ENCODE peak calls at places on chromosomes 11 and 22, in four cellular contexts. V is ovary, P is body of pancreas, S is heart left ventricle. U is an unnamed sample.
A peak's percentile ranks its signal among the peaks of the same experiment; 100 is the strongest.

GRCh38 chr11:2892215-2893020 is 6.8 kb upstream of the CDKN1C start:
- DNase-seq in S (peak; percentile 66), V (peak; percentile 70), P (no peak), U (peak; percentile 83)

GRCh38 chr22:48147831-48148230 is 1385.4 kb downstream of the TBC1D22A start:
- DNase-seq in S (no peak), P (no peak), V (no peak), U (no peak)

GRCh38 chr11:16809901-16810668 is 71.6 kb downstream of the C11orf58 start:
- DNase-seq in V (no peak), S (peak; percentile 82), P (peak; percentile 61), U (peak; percentile 75)

GRCh38 chr22:20781272-20781990 is 7.5 kb downstream of the SERPIND1 start:
- DNase-seq in V (no peak), S (no peak), P (no peak), U (no peak)

GRCh38 chr22:35330258-35330861 is 30.7 kb downstream of the TOM1 start:
- DNase-seq in S (peak; percentile 94), V (peak; percentile 87), P (peak; percentile 64), U (peak; percentile 98)

GRCh38 chr11:121762820-121763219 is 310.1 kb upstream of the SORL1-AS1 start:
- DNase-seq in P (peak; percentile 15), S (peak; percentile 37), V (peak; percentile 39), U (no peak)

GRCh38 chr11:106186630-106187029 is 109.2 kb downstream of the AASDHPPT start:
- DNase-seq in P (no peak), S (no peak), V (no peak), U (no peak)

GRCh38 chr22:45997775-45998637 is 21.0 kb upstream of the WNT7B start:
- DNase-seq in V (no peak), P (no peak), S (peak; percentile 37), U (peak; percentile 66)

GRCh38 chr22:43381693-43382092 is 30.1 kb upstream of the MPPED1 start:
- DNase-seq in P (no peak), S (no peak), V (no peak), U (peak; percentile 3)

GRCh38 chr11:115996808-115997188 is 492.6 kb upstream of the CADM1 start:
- DNase-seq in S (no peak), V (no peak), P (no peak), U (no peak)

GRCh38 chr11:6124245-6124644 is 16.8 kb downstream of the OR56B4 start:
- DNase-seq in V (no peak), S (no peak), P (no peak), U (no peak)

GRCh38 chr11:34318111-34319037 is 39.4 kb downstream of the ABTB2 start:
- DNase-seq in P (peak; percentile 20), V (no peak), S (no peak), U (no peak)

GRCh38 chr11:124446926-124447325 is 1.4 kb upstream of the OR8B8 start:
- DNase-seq in S (no peak), P (no peak), V (no peak), U (no peak)

GRCh38 chr22:33512961-33513360 is 407.3 kb downstream of the LARGE1 start:
- DNase-seq in P (no peak), S (no peak), V (no peak), U (no peak)

GRCh38 chr11:1717745-1718144 is 20.8 kb downstream of the KRTAP5-6 start:
- DNase-seq in P (no peak), S (peak; percentile 71), V (no peak), U (no peak)

GRCh38 chr11:120235024-120235628 is 4.8 kb upstream of the POU2F3 start:
- DNase-seq in S (peak; percentile 65), P (peak; percentile 82), V (peak; percentile 47), U (no peak)

GRCh38 chr22:45212992-45213751 is 27.5 kb downstream of the KIAA0930 start:
- DNase-seq in P (no peak), S (peak; percentile 71), V (peak; percentile 34), U (peak; percentile 83)

GRCh38 chr11:76355172-76355571 is 25.8 kb downstream of the THAP12 start:
- DNase-seq in S (no peak), V (no peak), P (no peak), U (no peak)

GRCh38 chr11:60753309-60753708 is 3.4 kb upstream of the MS4A15 start:
- DNase-seq in S (no peak), V (no peak), P (no peak), U (no peak)

GRCh38 chr11:31500560-31500959 is 8.9 kb downstream of the IMMP1L start:
- DNase-seq in V (no peak), P (no peak), S (no peak), U (no peak)

GRCh38 chr11:87114093-87114492 is 76.4 kb downstream of the TMEM135 start:
- DNase-seq in V (no peak), S (no peak), P (no peak), U (no peak)

GRCh38 chr22:36897611-36898010 is 15.8 kb upstream of the CSF2RB start:
- DNase-seq in V (no peak), P (no peak), S (no peak), U (no peak)

GRCh38 chr11:69239320-69240040 is 54.5 kb upstream of the MYEOV start:
- DNase-seq in V (no peak), S (no peak), P (no peak), U (peak; percentile 46)

GRCh38 chr11:4181780-4182721 is 87.5 kb downstream of the RRM1 start:
- DNase-seq in V (peak; percentile 45), S (peak; percentile 68), P (peak; percentile 83), U (no peak)

GRCh38 chr11:112024178-112024777 is 930 bp upstream of the DLAT start:
- DNase-seq in P (no peak), V (no peak), S (no peak), U (no peak)
- H3K27ac ChIP-seq in P (peak overlapping the region; percentile 43), V (peak overlapping the region; percentile 89), S (peak overlapping the region; percentile 85), U (peak overlapping the region; percentile 93)

GRCh38 chr22:50306753-50307749 is at the start of gene PLXNB2:
- DNase-seq in P (peak; percentile 87), S (peak; percentile 92), V (peak; percentile 86), U (peak; percentile 93)

GRCh38 chr22:50303848-50304527 is 3.5 kb downstream of the PLXNB2 start:
- DNase-seq in P (peak; percentile 64), S (peak; percentile 67), V (no peak), U (peak; percentile 88)

GRCh38 chr22:50305393-50305657 is 2.1 kb downstream of the PLXNB2 start:
- DNase-seq in V (no peak), P (no peak), S (no peak), U (no peak)

GRCh38 chr22:50304528-50305392 is 2.7 kb downstream of the PLXNB2 start:
- DNase-seq in S (peak; percentile 79), P (peak; percentile 66), V (no peak), U (peak; percentile 80)

GRCh38 chr22:50305658-50306566 is 1.5 kb downstream of the PLXNB2 start:
- DNase-seq in P (peak; percentile 93), S (peak; percentile 90), V (peak; percentile 86), U (peak; percentile 93)
- TF ChIP-seq POLR2A in P (peak; percentile 14), S (no peak), V (no peak), U (peak; percentile 42)

GRCh38 chr11:123305601-123306000 is 110.6 kb upstream of the CLMP start:
- DNase-seq in V (no peak), S (no peak), P (no peak), U (no peak)
- H3K27ac ChIP-seq in V (no peak overlapping the region), S (no peak overlapping the region), P (no peak overlapping the region), U (no peak overlapping the region)

GRCh38 chr11:8107642-8108041 is 26.6 kb downstream of the TUB start:
- DNase-seq in S (no peak), P (no peak), V (no peak), U (no peak)
- TF ChIP-seq POLR2A in S (no peak), P (no peak), V (no peak), U (no peak)

DNA sequence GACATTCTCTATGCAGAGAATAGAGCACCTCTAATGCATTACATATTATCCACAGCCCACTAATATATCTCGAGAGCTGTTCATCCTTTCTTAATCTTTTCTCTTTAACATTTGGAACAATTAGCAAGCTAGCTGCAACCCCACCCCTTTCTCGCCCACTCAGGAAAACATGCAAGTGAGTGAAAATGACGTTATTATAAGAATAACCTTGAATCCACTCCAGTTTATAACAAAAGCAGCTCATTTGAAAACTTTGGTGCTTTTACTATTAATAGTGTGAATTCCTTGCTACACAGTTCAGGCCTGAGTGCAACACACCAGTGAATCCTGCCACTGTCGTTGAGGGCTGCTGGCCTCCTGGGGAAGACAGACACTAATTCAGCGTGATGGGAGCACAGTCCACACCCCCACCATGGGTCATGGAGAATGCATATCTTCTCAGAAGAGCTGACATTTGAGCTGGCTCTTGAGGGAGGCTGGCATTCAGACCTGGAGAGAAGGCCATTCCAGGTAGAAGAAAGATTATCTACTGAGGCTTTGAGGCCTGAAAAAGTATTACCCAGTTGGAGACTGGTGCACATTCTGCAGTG is 63.2 kb upstream of the BMAL1 start:
- DNase-seq in S (no peak), V (peak; percentile 63), P (no peak), U (no peak)
- H3K27ac ChIP-seq in S (no peak overlapping the region), V (no peak overlapping the region), P (no peak overlapping the region), U (no peak overlapping the region)

DNA sequence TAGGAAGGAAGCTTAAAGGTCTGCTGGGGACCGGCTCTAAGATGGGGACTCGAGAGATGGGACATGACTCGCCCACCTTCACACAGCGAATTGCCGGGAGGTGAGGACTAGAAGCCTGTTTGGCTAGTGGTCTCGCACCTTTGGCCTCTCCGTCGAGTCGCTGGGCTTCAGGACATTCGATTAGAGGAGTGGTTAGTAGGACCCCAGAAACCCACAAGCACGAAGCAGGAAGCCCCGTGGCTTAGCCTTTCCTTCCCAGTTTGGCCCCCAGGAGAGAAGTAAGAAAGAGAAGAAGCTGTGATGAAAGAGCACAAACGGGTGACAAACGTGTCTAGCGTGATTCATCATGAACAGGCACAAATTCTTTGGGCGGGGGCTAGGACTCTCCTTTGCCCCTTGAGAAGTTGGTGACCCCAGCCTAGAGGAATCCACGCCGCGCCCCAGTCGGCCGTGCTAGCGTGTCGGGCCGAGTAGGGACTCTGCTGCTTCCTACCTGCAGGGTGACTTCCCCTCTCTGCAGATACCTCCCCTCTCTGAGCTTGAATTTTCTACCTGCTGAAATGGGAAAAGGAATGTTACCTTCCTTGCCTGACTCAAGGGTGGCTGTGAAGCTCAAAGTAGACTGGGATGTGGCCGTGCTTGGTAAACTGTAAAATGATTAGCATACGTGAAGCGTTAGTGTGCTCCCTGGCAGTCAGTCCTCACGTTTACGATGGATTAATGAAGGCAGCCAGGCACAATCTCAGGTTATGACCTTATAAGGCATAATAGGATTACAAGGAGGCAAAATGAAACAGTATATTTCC is 1.1 kb upstream of the ADM start:
- DNase-seq in P (peak; percentile 38), S (peak; percentile 44), V (peak; percentile 36), U (no peak)
- TF ChIP-seq POLR2A in P (no peak), S (no peak), V (no peak), U (no peak)

U was measured in sigmoid colon.